ENCODE peak calls at places on chromosomes 6 and 20, in nine cellular contexts. I is fibroblast of lung; Q is adipocyte; R is RCC 7860; H is mesendoderm; W is activated T-helper 1 cell treated with anti-CD3 and anti-CD28 coated beads, Interleukin-2, amount 50 U/mL, for 16 hours; A is Daoy; F is AG10803; E is Calu3. X is an unnamed sample.

GRCh38 chr6:73032586-73032985 is 192.7 kb downstream of the KHDC1L start:
- DNase-seq in Q (peak; percentile 27), I (peak; percentile 23), F (peak; percentile 37), R (peak; percentile 7), A (peak; percentile 69), W (no peak), E (peak; percentile 28), H (no peak), X (no peak)

GRCh38 chr6:125257351-125257750 is 44.4 kb downstream of the HDDC2 start:
- DNase-seq in R (no peak), A (no peak), E (no peak), I (peak; percentile 12), W (no peak), F (no peak), Q (no peak), H (no peak), X (no peak)

GRCh38 chr6:150314230-150315188 is 54.3 kb upstream of the IYD start:
- DNase-seq in E (no peak), W (no peak), H (no peak), A (no peak), I (no peak), R (no peak), Q (no peak), F (no peak), X (no peak)

GRCh38 chr6:29563435-29563834 is 3.9 kb upstream of the UBD start:
- DNase-seq in I (no peak), A (no peak), F (no peak), H (no peak), W (no peak), R (no peak), E (no peak), Q (no peak), X (no peak)

GRCh38 chr20:41734506-41734945 is 116.3 kb upstream of the CHD6 start:
- DNase-seq in R (peak; percentile 36), A (peak; percentile 11), E (peak; percentile 71), I (peak; percentile 25), F (peak; percentile 35), H (peak; percentile 76), W (peak; percentile 2), Q (peak; percentile 62), X (no peak)

GRCh38 chr6:38110407-38111025 is 291.0 kb downstream of the ZFAND3 start:
- DNase-seq in R (no peak), F (peak; percentile 16), I (peak; percentile 47), A (no peak), Q (no peak), E (no peak), W (no peak), H (no peak), X (no peak)

GRCh38 chr6:30763155-30763617 is 18.8 kb upstream of the IER3 start:
- DNase-seq in Q (no peak), A (no peak), H (no peak), I (no peak), W (no peak), F (no peak), R (no peak), E (no peak), X (no peak)

GRCh38 chr20:24579016-24579415 is 109.6 kb downstream of the SYNDIG1 start:
- DNase-seq in I (no peak), E (no peak), R (no peak), H (no peak), Q (no peak), A (no peak), F (no peak), W (no peak), X (no peak)

GRCh38 chr6:118029967-118030366 is 122.9 kb downstream of the SLC35F1 start:
- DNase-seq in H (peak; percentile 36), A (no peak), I (no peak), R (no peak), W (no peak), E (no peak), Q (no peak), F (no peak), X (no peak)

GRCh38 chr6:53611342-53611741 is 54.2 kb downstream of the KLHL31 start:
- DNase-seq in R (no peak), W (no peak), H (no peak), A (no peak), I (peak; percentile 15), F (no peak), Q (no peak), E (no peak), X (no peak)

X was measured in spleen.